ENCODE peak calls at places on chromosome 9, in five cellular contexts. I is C1 segment of cervical spinal cord, B is H7, V is SK-N-SH, M is GM13976. R is an unnamed sample.

GRCh38 chr9:2709645-2710101 is 7.6 kb upstream of the KCNV2 start:
- DNase-seq in I (no peak), M (no peak), V (peak; percentile 73), B (no peak), R (no peak)

GRCh38 chr9:72441296-72442211 is 76.5 kb upstream of the ZFAND5 start:
- DNase-seq in I (no peak), B (no peak), M (no peak), V (no peak), R (no peak)

GRCh38 chr9:6922124-6922676 is 164.4 kb downstream of the KDM4C start:
- DNase-seq in V (no peak), B (no peak), M (no peak), I (no peak), R (no peak)

GRCh38 chr9:78903581-78903980 is 606.7 kb downstream of the PSAT1 start:
- DNase-seq in B (no peak), I (no peak), V (no peak), M (no peak), R (no peak)

GRCh38 chr9:749712-750111 is 91.8 kb upstream of the DMRT1 start:
- DNase-seq in M (no peak), B (no peak), V (no peak), I (no peak), R (no peak)

GRCh38 chr9:89929721-89930480 is 325.1 kb downstream of the GADD45G start:
- DNase-seq in I (no peak), B (no peak), M (no peak), V (peak; percentile 62), R (no peak)

GRCh38 chr9:107530682-107531081 is 41.1 kb upstream of the KLF4 start:
- DNase-seq in I (no peak), B (no peak), V (no peak), M (no peak), R (no peak)

GRCh38 chr9:137027369-137028012 is 546 bp downstream of the ABCA2 start:
- DNase-seq in M (no peak), V (peak; percentile 56), I (peak; percentile 33), B (peak; percentile 81), R (no peak)

GRCh38 chr9:73243078-73243477 is 91.4 kb downstream of the ANXA1 start:
- DNase-seq in V (no peak), I (no peak), M (no peak), B (no peak), R (no peak)

GRCh38 chr9:96169901-96170300 is 132.1 kb downstream of the HSD17B3 start:
- DNase-seq in M (no peak), B (peak; percentile 49), I (no peak), V (peak; percentile 40), R (peak; percentile 66)

GRCh38 chr9:82206490-82206889 is 217.9 kb downstream of the SPATA31D1 start:
- DNase-seq in M (no peak), B (no peak), I (no peak), V (peak; percentile 23), R (no peak)

GRCh38 chr9:101387871-101388506 is 3.2 kb upstream of the BAAT start:
- DNase-seq in B (peak; percentile 15), M (no peak), I (no peak), V (peak; percentile 17), R (peak; percentile 15)

GRCh38 chr9:133184971-133185370 is 21.3 kb upstream of the GBGT1 start:
- DNase-seq in M (peak; percentile 49), B (peak; percentile 64), I (peak; percentile 4), V (peak; percentile 77), R (peak; percentile 53)

GRCh38 chr9:98050351-98050750 is 6.2 kb upstream of the NANS start:
- DNase-seq in M (no peak), I (no peak), V (no peak), B (no peak), R (no peak)

GRCh38 chr9:70006299-70006698 is 37.3 kb upstream of the MAMDC2 start:
- DNase-seq in I (no peak), M (no peak), V (no peak), B (no peak), R (no peak)

R was measured in cerebellum.